ENCODE peak calls at places on chromosomes 16 and 17, in seven cellular contexts. X is Peyer's patch, H is cardiac fibroblast, L is upper lobe of left lung, K is cardiac muscle cell, D is adipocyte, U is skeletal muscle cell. Y is an unnamed sample.

GRCh38 chr17:16463341-16464000 is 28.5 kb downstream of the LRRC75A start:
- DNase-seq in L (peak; percentile 45), U (no peak), H (peak; percentile 74), K (peak; percentile 73), X (peak; percentile 89), D (peak; percentile 64), Y (peak; percentile 93)

GRCh38 chr16:79664407-79664806 is 63.9 kb upstream of the MAF start:
- DNase-seq in X (no peak), L (no peak), U (no peak), K (no peak), D (no peak), H (no peak), Y (no peak)

GRCh38 chr17:15498107-15498506 is 30.7 kb upstream of the CDRT4 start:
- DNase-seq in X (no peak), L (no peak), H (no peak), D (no peak), K (peak; percentile 36), U (no peak), Y (no peak)

GRCh38 chr17:37177234-37177633 is 198.6 kb upstream of the C17orf78 start:
- DNase-seq in X (no peak), D (peak; percentile 1), K (no peak), L (no peak), H (no peak), U (no peak), Y (no peak)

GRCh38 chr17:75133001-75133400 is 1.5 kb upstream of the NT5C start:
- DNase-seq in K (no peak), U (no peak), X (no peak), L (no peak), D (no peak), H (no peak), Y (no peak)

GRCh38 chr16:84820305-84820684 is 510 bp downstream of the CRISPLD2 start:
- DNase-seq in D (peak; percentile 41), H (no peak), K (no peak), L (no peak), U (no peak), X (no peak), Y (no peak)

GRCh38 chr16:77987772-77988171 is 34.6 kb upstream of the CLEC3A start:
- DNase-seq in H (no peak), K (no peak), D (no peak), U (no peak), X (no peak), L (no peak), Y (no peak)

GRCh38 chr17:44005865-44006580 is 1.6 kb downstream of the NAGS start:
- DNase-seq in K (peak; percentile 16), U (no peak), L (peak; percentile 70), H (no peak), X (peak; percentile 76), D (no peak), Y (peak; percentile 63)

GRCh38 chr17:81254955-81255717 is 16.0 kb downstream of the NDUFAF8 start:
- DNase-seq in H (peak; percentile 85), L (peak; percentile 96), K (peak; percentile 83), U (peak; percentile 47), X (peak; percentile 86), D (peak; percentile 73), Y (peak; percentile 88)

GRCh38 chr17:40139566-40140058 is 725 bp upstream of the CASC3 start:
- DNase-seq in U (no peak), D (no peak), H (no peak), X (no peak), K (no peak), L (no peak), Y (no peak)

GRCh38 chr16:7303014-7303676 is 29.5 kb upstream of the RBFOX1 start:
- DNase-seq in X (no peak), L (no peak), D (no peak), U (no peak), K (no peak), H (no peak), Y (no peak)

GRCh38 chr17:27853121-27853520 is 40.0 kb downstream of the LYRM9 start:
- DNase-seq in D (no peak), L (no peak), H (no peak), X (no peak), K (no peak), U (no peak), Y (no peak)

GRCh38 chr16:10979717-10980601 is 35.6 kb downstream of the CLEC16A start:
- DNase-seq in K (peak; percentile 84), L (peak; percentile 44), X (no peak), U (no peak), D (no peak), H (peak; percentile 72), Y (no peak)

GRCh38 chr16:47311738-47312505 is 148.9 kb downstream of the ITFG1 start:
- DNase-seq in H (peak; percentile 7), X (no peak), L (no peak), U (no peak), K (peak; percentile 8), D (no peak), Y (peak; percentile 23)

GRCh38 chr16:24689128-24689527 is 40.3 kb upstream of the TNRC6A start:
- DNase-seq in L (no peak), X (no peak), H (peak; percentile 74), K (peak; percentile 72), U (no peak), D (peak; percentile 75), Y (peak; percentile 12)

GRCh38 chr17:5506307-5506706 is 19.9 kb downstream of the MIS12 start:
- DNase-seq in D (no peak), H (no peak), U (no peak), K (no peak), L (no peak), X (no peak), Y (no peak)

GRCh38 chr16:22174642-22175041 is 12.3 kb downstream of the SDR42E2 start:
- DNase-seq in H (no peak), L (no peak), K (no peak), X (no peak), D (no peak), U (no peak), Y (no peak)

GRCh38 chr17:71237903-71238538 is 882.8 kb upstream of the SOX9 start:
- DNase-seq in U (peak; percentile 21), X (no peak), L (no peak), H (peak; percentile 36), K (peak; percentile 45), D (peak; percentile 53), Y (peak; percentile 34)

GRCh38 chr16:50844840-50845239 is 103.0 kb downstream of the CYLD start:
- DNase-seq in X (no peak), L (no peak), K (no peak), H (no peak), D (no peak), U (no peak), Y (no peak)

GRCh38 chr17:32484041-32484461 is 2.7 kb upstream of the CDK5R1 start:
- DNase-seq in L (no peak), D (no peak), H (no peak), K (no peak), X (peak; percentile 45), U (no peak), Y (no peak)

GRCh38 chr16:30893082-30893743 is 664 bp downstream of the BCL7C start:
- DNase-seq in D (no peak), U (no peak), H (no peak), L (peak; percentile 21), X (peak; percentile 59), K (no peak), Y (no peak)

GRCh38 chr16:28478511-28479180 is 6.5 kb upstream of the NPIPB7 start:
- DNase-seq in U (no peak), X (no peak), D (no peak), H (no peak), K (no peak), L (no peak), Y (no peak)

GRCh38 chr16:2483160-2483559 is 8.2 kb downstream of the TBC1D24 start:
- DNase-seq in D (no peak), H (no peak), X (no peak), L (no peak), U (no peak), K (no peak), Y (no peak)

GRCh38 chr16:61834082-61834481 is 202.2 kb downstream of the CDH8 start:
- DNase-seq in X (no peak), H (no peak), D (no peak), K (no peak), L (no peak), U (no peak), Y (no peak)

GRCh38 chr17:42414782-42415409 is 8.2 kb downstream of the CAVIN1 start:
- DNase-seq in U (no peak), X (peak; percentile 69), H (no peak), D (no peak), K (no peak), L (peak; percentile 86), Y (no peak)

GRCh38 chr17:47208744-47209488 is at the start of gene MYL4:
- DNase-seq in L (no peak), X (no peak), D (no peak), K (peak; percentile 29), U (no peak), H (no peak), Y (no peak)
- H3K4me3 ChIP-seq in L (no peak within 1 kb of the TSS), X (no peak within 1 kb of the TSS), D (no peak within 1 kb of the TSS), K (peak within 1 kb of the TSS; percentile 82), U (peak within 1 kb of the TSS; percentile 28), H (no peak within 1 kb of the TSS), Y (no peak within 1 kb of the TSS)

GRCh38 chr16:81823111-81823510 is 44.0 kb downstream of the PLCG2 start:
- DNase-seq in X (peak; percentile 88), K (no peak), U (no peak), L (peak; percentile 72), H (no peak), D (no peak), Y (no peak)
- H3K4me3 ChIP-seq in X (peak overlapping the region; percentile 7), K (no peak overlapping the region), U (no peak overlapping the region), L (no peak overlapping the region), H (no peak overlapping the region), D (no peak overlapping the region), Y (no peak overlapping the region)

GRCh38 chr16:12513057-12513790 is 290.5 kb downstream of the CPPED1 start:
- DNase-seq in X (no peak), K (no peak), D (no peak), U (no peak), H (no peak), L (no peak), Y (no peak)
- H3K4me3 ChIP-seq in X (no peak overlapping the region), K (no peak overlapping the region), D (no peak overlapping the region), U (no peak overlapping the region), H (no peak overlapping the region), L (no peak overlapping the region), Y (no peak overlapping the region)

GRCh38 chr16:3625331-3625730 is 13.9 kb upstream of the SLX4 start:
- DNase-seq in X (peak; percentile 10), L (no peak), D (no peak), H (no peak), U (no peak), K (no peak), Y (no peak)
- H3K4me3 ChIP-seq in X (no peak overlapping the region), L (no peak overlapping the region), D (no peak overlapping the region), H (no peak overlapping the region), U (no peak overlapping the region), K (no peak overlapping the region), Y (no peak overlapping the region)

Y was measured in small intestine.